ENCODE peak calls at places on chromosomes 1 and 21, in four cellular contexts. Y, S, N and I are unnamed samples.

GRCh38 chr21:24870633-24871032 is 736.6 kb downstream of the MRPL39 start:
- DNase-seq in Y (no peak), S (peak; percentile 44), N (no peak), I (peak; percentile 43)

GRCh38 chr21:16605588-16605987 is 875.8 kb downstream of the USP25 start:
- DNase-seq in Y (peak; percentile 28), S (peak; percentile 14), N (no peak), I (peak; percentile 62)

GRCh38 chr1:228282329-228283042 is 74.6 kb downstream of the OBSCN start:
- DNase-seq in N (no peak), S (no peak), Y (no peak), I (no peak)

GRCh38 chr1:34101151-34101550 is 63.9 kb downstream of the CSMD2 start:
- DNase-seq in S (no peak), N (no peak), Y (no peak), I (no peak)

GRCh38 chr1:6208723-6209660 is 3.1 kb downstream of the RNF207 start:
- DNase-seq in Y (peak; percentile 51), N (no peak), S (no peak), I (peak; percentile 79)

GRCh38 chr1:16458801-16459200 is 18.3 kb downstream of the NECAP2 start:
- DNase-seq in S (no peak), N (no peak), Y (no peak), I (no peak)

GRCh38 chr21:28671549-28672195 is 321.0 kb downstream of the LTN1 start:
- DNase-seq in Y (no peak), N (no peak), S (no peak), I (no peak)

GRCh38 chr21:8989261-8989882 is 1532.0 kb upstream of the TPTE start:
- DNase-seq in N (no peak), Y (no peak), S (no peak), I (no peak)

GRCh38 chr1:16375521-16376359 is 8.7 kb downstream of the SZRD1 start:
- DNase-seq in S (no peak), Y (peak; percentile 38), N (no peak), I (peak; percentile 48)

GRCh38 chr1:156064615-156065014 is 3.7 kb downstream of the RAB25 start:
- DNase-seq in Y (no peak), N (no peak), S (no peak), I (no peak)